ENCODE peak calls at places on chromosomes 16 and 17, in six cellular contexts. One of them, this sample, is unnamed.

GRCh38 chr16:3618782-3619166 is 7.4 kb upstream of the SLX4 start:
- DNase-seq in foreskin fibroblast: no peak
- DNase-seq in HL-60: peak; percentile 55
- DNase-seq in GM23338: no peak
- DNase-seq in H1: no peak
- DNase-seq in testis: no peak
- DNase-seq in this sample: no peak

GRCh38 chr16:88633684-88634140 is 4.7 kb upstream of the IL17C start:
- DNase-seq in foreskin fibroblast: no peak
- DNase-seq in HL-60: peak; percentile 28
- DNase-seq in GM23338: peak; percentile 86
- DNase-seq in H1: peak; percentile 73
- DNase-seq in testis: peak; percentile 36
- DNase-seq in this sample: no peak

GRCh38 chr17:80185968-80186367 is 16.1 kb downstream of the CARD14 start:
- DNase-seq in foreskin fibroblast: no peak
- DNase-seq in HL-60: no peak
- DNase-seq in H1: no peak
- DNase-seq in testis: no peak
- DNase-seq in GM23338: no peak
- DNase-seq in this sample: no peak

GRCh38 chr16:84508502-84508901 is 4.0 kb upstream of the MEAK7 start:
- DNase-seq in testis: no peak
- DNase-seq in GM23338: no peak
- DNase-seq in H1: no peak
- DNase-seq in HL-60: no peak
- DNase-seq in foreskin fibroblast: no peak
- DNase-seq in this sample: no peak

GRCh38 chr17:50768348-50768761 is 1.0 kb upstream of the ANKRD40CL start:
- DNase-seq in HL-60: no peak
- DNase-seq in foreskin fibroblast: no peak
- DNase-seq in testis: no peak
- DNase-seq in H1: peak; percentile 47
- DNase-seq in GM23338: peak; percentile 47
- DNase-seq in this sample: no peak

GRCh38 chr17:83201206-83202001 is 122.0 kb downstream of the METRNL start:
- DNase-seq in HL-60: no peak
- DNase-seq in foreskin fibroblast: no peak
- DNase-seq in H1: no peak
- DNase-seq in testis: peak; percentile 11
- DNase-seq in GM23338: no peak
- DNase-seq in this sample: no peak

GRCh38 chr16:8476824-8477223 is 113.5 kb downstream of the TMEM114 start:
- DNase-seq in H1: no peak
- DNase-seq in HL-60: no peak
- DNase-seq in testis: no peak
- DNase-seq in GM23338: no peak
- DNase-seq in foreskin fibroblast: no peak
- DNase-seq in this sample: no peak

GRCh38 chr16:50591800-50592771 is 43.9 kb downstream of the NKD1 start:
- DNase-seq in foreskin fibroblast: no peak
- DNase-seq in HL-60: no peak
- DNase-seq in H1: no peak
- DNase-seq in GM23338: peak; percentile 28
- DNase-seq in testis: peak; percentile 77
- DNase-seq in this sample: no peak

GRCh38 chr17:60534613-60535157 is 8.6 kb upstream of the APPBP2 start:
- DNase-seq in GM23338: no peak
- DNase-seq in foreskin fibroblast: no peak
- DNase-seq in testis: no peak
- DNase-seq in HL-60: no peak
- DNase-seq in H1: no peak
- DNase-seq in this sample: no peak

GRCh38 chr16:84838383-84838948 is 18.7 kb downstream of the CRISPLD2 start:
- DNase-seq in testis: no peak
- DNase-seq in GM23338: no peak
- DNase-seq in foreskin fibroblast: no peak
- DNase-seq in H1: no peak
- DNase-seq in HL-60: no peak
- DNase-seq in this sample: no peak

GRCh38 chr17:61219460-61219859 is 180.2 kb upstream of the TBX2 start:
- DNase-seq in H1: no peak
- DNase-seq in GM23338: no peak
- DNase-seq in HL-60: no peak
- DNase-seq in testis: no peak
- DNase-seq in foreskin fibroblast: peak; percentile 75
- DNase-seq in this sample: no peak

GRCh38 chr16:88365244-88365865 is 17.4 kb upstream of the ZNF469 start:
- DNase-seq in HL-60: no peak
- DNase-seq in GM23338: no peak
- DNase-seq in H1: no peak
- DNase-seq in foreskin fibroblast: no peak
- DNase-seq in testis: no peak
- DNase-seq in this sample: no peak

GRCh38 chr16:85651822-85652430 is 36.8 kb downstream of the GINS2 start:
- DNase-seq in GM23338: no peak
- DNase-seq in foreskin fibroblast: no peak
- DNase-seq in testis: peak; percentile 48
- DNase-seq in H1: no peak
- DNase-seq in HL-60: no peak
- DNase-seq in this sample: peak; percentile 54

GRCh38 chr17:19533718-19534561 is at the start of gene SLC47A1:
- DNase-seq in H1: peak; percentile 67
- DNase-seq in testis: peak; percentile 51
- DNase-seq in HL-60: no peak
- DNase-seq in foreskin fibroblast: no peak
- DNase-seq in GM23338: peak; percentile 60
- DNase-seq in this sample: no peak

GRCh38 chr16:54062361-54063346 is 223.9 kb downstream of the IRX3 start:
- DNase-seq in testis: no peak
- DNase-seq in foreskin fibroblast: no peak
- DNase-seq in H1: peak; percentile 47
- DNase-seq in GM23338: peak; percentile 83
- DNase-seq in HL-60: no peak
- DNase-seq in this sample: no peak

GRCh38 chr16:21326459-21326858 is 48.4 kb upstream of the CRYM start:
- DNase-seq in H1: no peak
- DNase-seq in foreskin fibroblast: no peak
- DNase-seq in HL-60: no peak
- DNase-seq in testis: no peak
- DNase-seq in GM23338: no peak
- DNase-seq in this sample: no peak

GRCh38 chr16:10579965-10580918 is at the start of gene EMP2:
- DNase-seq in foreskin fibroblast: peak; percentile 81
- DNase-seq in HL-60: no peak
- DNase-seq in H1: peak; percentile 90
- DNase-seq in testis: peak; percentile 68
- DNase-seq in GM23338: peak; percentile 87
- DNase-seq in this sample: no peak

GRCh38 chr16:4318171-4318910 is 2.5 kb downstream of the GLIS2 start:
- DNase-seq in H1: no peak
- DNase-seq in foreskin fibroblast: no peak
- DNase-seq in HL-60: no peak
- DNase-seq in testis: no peak
- DNase-seq in GM23338: no peak
- DNase-seq in this sample: no peak

GRCh38 chr16:85352221-85352620 is 239.9 kb upstream of the CIBAR2 start:
- DNase-seq in GM23338: peak; percentile 32
- DNase-seq in H1: no peak
- DNase-seq in testis: no peak
- DNase-seq in foreskin fibroblast: no peak
- DNase-seq in HL-60: no peak
- DNase-seq in this sample: no peak

GRCh38 chr16:54477766-54478165 is 191.2 kb upstream of the IRX3 start:
- DNase-seq in foreskin fibroblast: no peak
- DNase-seq in H1: no peak
- DNase-seq in GM23338: no peak
- DNase-seq in HL-60: no peak
- DNase-seq in testis: no peak
- DNase-seq in this sample: no peak

GRCh38 chr16:11156401-11156800 is 99.6 kb downstream of the SOCS1 start:
- DNase-seq in HL-60: no peak
- DNase-seq in GM23338: no peak
- DNase-seq in foreskin fibroblast: no peak
- DNase-seq in testis: no peak
- DNase-seq in H1: no peak
- DNase-seq in this sample: no peak

GRCh38 chr16:35602116-35602515 is 2142.7 kb downstream of the TP53TG3F start:
- DNase-seq in GM23338: no peak
- DNase-seq in foreskin fibroblast: no peak
- DNase-seq in HL-60: no peak
- DNase-seq in testis: no peak
- DNase-seq in H1: no peak
- DNase-seq in this sample: no peak

GRCh38 chr17:48720263-48721008 is 1.9 kb downstream of the PRAC1 start:
- DNase-seq in H1: no peak
- DNase-seq in HL-60: no peak
- DNase-seq in testis: no peak
- DNase-seq in foreskin fibroblast: no peak
- DNase-seq in GM23338: no peak
- DNase-seq in this sample: no peak

GRCh38 chr16:84953051-84953746 is 58.1 kb downstream of the ZDHHC7 start:
- DNase-seq in H1: no peak
- DNase-seq in GM23338: no peak
- DNase-seq in testis: no peak
- DNase-seq in foreskin fibroblast: no peak
- DNase-seq in HL-60: peak; percentile 57
- DNase-seq in this sample: no peak

DNA sequence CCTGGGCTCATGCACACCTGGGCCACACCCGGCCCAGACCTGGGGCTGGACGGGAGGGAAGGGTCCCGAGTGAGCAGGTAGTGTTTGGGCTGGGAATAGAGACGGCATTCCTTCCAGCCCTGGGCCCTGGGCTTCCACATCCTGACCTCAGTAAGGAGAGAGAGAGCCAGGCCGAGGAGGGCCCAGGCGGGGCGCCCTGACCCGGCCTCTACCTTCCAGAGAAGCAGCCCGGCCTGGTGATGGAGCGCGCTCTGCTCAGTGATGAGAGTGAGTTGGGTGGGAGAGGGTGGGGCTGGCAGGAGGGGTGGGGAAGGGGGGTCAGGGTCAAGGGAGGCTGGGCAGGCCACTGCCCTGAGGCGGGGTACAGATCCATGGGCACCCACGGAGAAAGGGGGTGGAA is 13.6 kb upstream of the MYO15B start:
- DNase-seq in H1: no peak
- DNase-seq in HL-60: no peak
- DNase-seq in foreskin fibroblast: no peak
- DNase-seq in GM23338: no peak
- DNase-seq in testis: no peak
- DNase-seq in this sample: no peak
- H3K4me3 ChIP-seq in H1: no peak overlapping the region
- H3K4me3 ChIP-seq in HL-60: no peak overlapping the region
- H3K4me3 ChIP-seq in foreskin fibroblast: no peak overlapping the region
- H3K4me3 ChIP-seq in GM23338: no peak overlapping the region
- H3K4me3 ChIP-seq in testis: no peak overlapping the region
- H3K4me3 ChIP-seq in this sample: no peak overlapping the region

GRCh38 chr17:57106107-57106835 is 21.2 kb downstream of the AKAP1 start:
- DNase-seq in foreskin fibroblast: no peak
- DNase-seq in H1: peak; percentile 70
- DNase-seq in testis: no peak
- DNase-seq in HL-60: no peak
- DNase-seq in GM23338: peak; percentile 64
- DNase-seq in this sample: no peak
- TF ChIP-seq CTCF in foreskin fibroblast: no peak
- TF ChIP-seq CTCF in H1: peak; percentile 79
- TF ChIP-seq CTCF in testis: no peak
- TF ChIP-seq CTCF in HL-60: peak; percentile 29
- TF ChIP-seq CTCF in GM23338: peak; percentile 53
- TF ChIP-seq CTCF in this sample: peak; percentile 49

DNA sequence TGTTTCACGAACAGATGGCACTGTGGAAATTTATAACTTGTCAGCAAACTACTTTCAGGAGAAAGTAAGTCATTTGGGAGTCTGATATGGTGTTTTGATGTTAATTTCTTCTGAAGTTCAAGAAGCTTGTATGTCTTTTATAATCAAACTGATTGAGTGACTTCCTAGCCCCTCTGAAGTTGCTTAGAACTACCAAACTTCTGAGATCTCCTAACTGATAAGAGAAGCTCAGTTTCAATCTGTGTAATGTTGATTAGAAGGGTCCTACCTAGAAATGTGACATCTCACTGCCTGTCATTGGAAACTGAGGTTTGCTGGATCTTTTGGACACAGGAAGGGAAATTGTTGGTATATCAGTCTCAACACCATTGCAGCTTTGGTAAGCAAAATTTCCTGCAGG is 1.1 kb downstream of the UTP4 start:
- DNase-seq in H1: no peak
- DNase-seq in foreskin fibroblast: no peak
- DNase-seq in testis: no peak
- DNase-seq in HL-60: no peak
- DNase-seq in GM23338: no peak
- DNase-seq in this sample: no peak
- H3K4me3 ChIP-seq in H1: peak overlapping the region; percentile 88
- H3K4me3 ChIP-seq in foreskin fibroblast: peak overlapping the region; percentile 72
- H3K4me3 ChIP-seq in testis: peak overlapping the region; percentile 97
- H3K4me3 ChIP-seq in HL-60: peak overlapping the region; percentile 98
- H3K4me3 ChIP-seq in GM23338: peak overlapping the region; percentile 99
- H3K4me3 ChIP-seq in this sample: peak overlapping the region; percentile 98

GRCh38 chr16:71537643-71538042 is 11.4 kb downstream of the CHST4 start:
- DNase-seq in foreskin fibroblast: peak; percentile 21
- DNase-seq in GM23338: peak; percentile 82
- DNase-seq in HL-60: peak; percentile 23
- DNase-seq in H1: peak; percentile 76
- DNase-seq in testis: peak; percentile 58
- DNase-seq in this sample: peak; percentile 2
- TF ChIP-seq CTCF in foreskin fibroblast: peak; percentile 68
- TF ChIP-seq CTCF in GM23338: peak; percentile 68
- TF ChIP-seq CTCF in HL-60: peak; percentile 55
- TF ChIP-seq CTCF in H1: peak; percentile 45
- TF ChIP-seq CTCF in testis: no peak
- TF ChIP-seq CTCF in this sample: peak; percentile 80

DNA sequence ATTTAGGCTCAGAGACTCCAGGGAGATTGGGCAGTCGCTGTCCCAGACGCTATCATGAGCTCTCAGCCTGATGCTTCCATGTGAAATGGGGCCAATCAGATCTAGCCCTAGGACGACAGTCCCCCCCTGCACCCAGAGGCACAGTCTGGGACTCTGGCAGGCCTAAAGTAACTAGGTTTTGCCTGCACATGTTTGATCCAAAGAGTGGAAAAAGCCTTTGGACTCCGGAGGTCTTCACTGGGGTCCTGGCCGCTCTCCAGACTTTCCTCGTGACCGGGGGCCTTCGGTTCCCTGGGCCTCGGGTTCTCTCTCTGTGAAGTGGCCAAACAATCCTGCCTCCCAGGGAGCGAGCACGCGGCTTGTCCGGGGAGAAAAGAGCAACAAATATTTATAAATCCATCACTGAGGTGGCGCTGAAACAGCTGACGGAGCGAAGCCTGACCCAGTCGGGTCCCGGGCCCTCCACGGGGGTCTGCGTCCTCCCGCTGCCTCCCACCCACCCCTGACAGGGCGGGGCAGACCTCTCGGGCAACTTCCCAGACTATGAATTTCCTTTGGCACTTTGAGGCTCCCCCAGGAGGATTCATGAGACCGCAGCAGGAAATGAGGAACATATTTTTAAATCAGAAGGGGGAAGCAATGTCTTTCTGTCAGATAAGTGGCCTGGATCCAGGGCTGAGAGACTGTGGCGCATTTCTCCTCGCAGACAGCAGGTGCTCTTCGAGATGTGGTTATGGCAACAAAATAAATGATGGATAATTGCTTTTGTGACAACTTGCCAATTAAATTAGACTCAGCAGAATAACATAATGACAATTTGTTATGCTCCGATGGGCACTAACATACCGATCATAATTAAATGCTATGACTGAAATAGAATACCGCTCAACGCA is 38.9 kb downstream of the MRPS23 start:
- DNase-seq in HL-60: peak; percentile 42
- DNase-seq in foreskin fibroblast: peak; percentile 16
- DNase-seq in H1: no peak
- DNase-seq in testis: peak; percentile 56
- DNase-seq in GM23338: no peak
- DNase-seq in this sample: no peak
- H3K4me3 ChIP-seq in HL-60: peak overlapping the region; percentile 24
- H3K4me3 ChIP-seq in foreskin fibroblast: peak overlapping the region; percentile 9
- H3K4me3 ChIP-seq in H1: no peak overlapping the region
- H3K4me3 ChIP-seq in testis: peak overlapping the region; percentile 38
- H3K4me3 ChIP-seq in GM23338: no peak overlapping the region
- H3K4me3 ChIP-seq in this sample: peak overlapping the region; percentile 19

This sample was measured in retinal pigment epithelial cell.